ENCODE peak calls at places on chromosomes 3 and 15, in ten cellular contexts. D is mammary epithelial cell; T is CD4-positive, CD25-positive, alpha-beta regulatory T cell; P is astrocyte; H is psoas muscle; U is cardiac muscle cell; S is spleen; L is aorta; V is testis; J is ovary. C is an unnamed sample.
A peak's percentile ranks its signal among the peaks of the same experiment; 100 is the strongest.

GRCh38 chr3:133872781-133873180 is 22.9 kb downstream of the RAB6B start:
- DNase-seq in J (no peak), U (no peak), H (no peak), D (no peak), S (no peak), V (no peak), P (no peak), T (no peak), L (no peak), C (no peak)

GRCh38 chr3:47464603-47465002 is 11.1 kb downstream of the SCAP start:
- DNase-seq in J (no peak), D (peak; percentile 36), S (no peak), H (no peak), U (no peak), P (no peak), L (no peak), T (no peak), V (no peak), C (no peak)

GRCh38 chr3:12990306-12990705 is 82.9 kb downstream of the IQSEC1 start:
- DNase-seq in D (peak; percentile 34), J (no peak), S (peak; percentile 52), P (no peak), U (no peak), T (no peak), H (no peak), L (peak; percentile 24), V (no peak), C (peak; percentile 48)

GRCh38 chr3:44867421-44868111 is 5.9 kb downstream of the TMEM42 start:
- DNase-seq in T (no peak), P (no peak), L (no peak), S (no peak), D (no peak), U (no peak), H (no peak), J (no peak), V (no peak), C (no peak)

GRCh38 chr3:48119495-48120193 is 68.6 kb downstream of the CDC25A start:
- DNase-seq in U (no peak), T (no peak), H (peak; percentile 77), D (no peak), L (peak; percentile 75), P (no peak), S (no peak), V (peak; percentile 83), J (peak; percentile 85), C (no peak)

GRCh38 chr3:141913150-141913811 is 36.8 kb downstream of the ATP1B3 start:
- DNase-seq in D (peak; percentile 42), J (no peak), T (peak; percentile 68), L (no peak), U (peak; percentile 57), S (no peak), H (no peak), V (peak; percentile 34), P (peak; percentile 34), C (peak; percentile 71)

GRCh38 chr3:55571216-55571813 is 84.2 kb upstream of the WNT5A start:
- DNase-seq in L (no peak), D (peak; percentile 23), T (no peak), P (peak; percentile 66), S (no peak), V (no peak), U (no peak), J (no peak), H (no peak), C (no peak)

GRCh38 chr15:62940755-62941361 is 101.7 kb upstream of the TPM1 start:
- DNase-seq in H (peak; percentile 87), V (peak; percentile 78), D (peak; percentile 95), J (peak; percentile 70), T (no peak), L (peak; percentile 91), U (no peak), P (peak; percentile 97), S (no peak), C (peak; percentile 78)

GRCh38 chr3:146464005-146464595 is 5.3 kb downstream of the PLSCR2 start:
- DNase-seq in P (peak; percentile 41), J (no peak), D (peak; percentile 69), U (no peak), H (no peak), S (no peak), T (no peak), V (no peak), L (no peak), C (peak; percentile 76)

DNA sequence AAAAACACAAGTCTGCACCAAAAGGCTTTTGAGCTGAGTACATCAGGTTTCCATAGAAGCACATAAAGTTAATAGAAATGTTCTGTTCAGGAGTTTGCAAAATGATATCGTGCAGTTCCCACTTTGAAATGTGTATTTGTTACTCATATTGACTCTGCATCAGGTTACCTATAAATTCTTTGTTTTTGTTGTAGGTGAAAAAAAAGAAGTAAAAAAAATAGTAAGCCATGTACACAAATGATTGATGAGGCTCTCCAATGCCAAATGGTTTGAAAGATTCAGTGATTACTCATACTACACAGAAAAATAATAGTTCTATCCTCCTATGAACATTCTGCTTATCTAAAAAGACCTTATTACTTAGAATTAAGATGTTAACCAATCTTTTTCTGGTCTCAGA is 287.3 kb upstream of the MME start:
- DNase-seq in L (no peak), T (no peak), U (no peak), H (no peak), P (peak; percentile 14), V (no peak), J (no peak), S (no peak), D (no peak), C (peak; percentile 20)
- H3K4me1 ChIP-seq in L (peaks cover 6% of the 10 kb centered on the region), T (no peaks in the 10 kb centered on the region), U (peaks cover 19% of the 10 kb centered on the region), H (no peaks in the 10 kb centered on the region), P (peaks cover 13% of the 10 kb centered on the region), V (no peaks in the 10 kb centered on the region), J (no peaks in the 10 kb centered on the region), S (no peaks in the 10 kb centered on the region), D (peaks cover 15% of the 10 kb centered on the region), C (no peaks in the 10 kb centered on the region)

GRCh38 chr3:101852315-101852714 is 3.0 kb downstream of the NFKBIZ start:
- DNase-seq in L (no peak), T (no peak), D (no peak), U (no peak), P (no peak), V (no peak), J (no peak), H (no peak), S (no peak), C (no peak)
- H3K4me1 ChIP-seq in L (peaks cover 5% of the 10 kb centered on the region), T (peaks cover 30% of the 10 kb centered on the region), D (peaks cover 20% of the 10 kb centered on the region), U (peaks cover 14% of the 10 kb centered on the region), P (peaks cover 11% of the 10 kb centered on the region), V (no peaks in the 10 kb centered on the region), J (peaks cover 4% of the 10 kb centered on the region), H (no peaks in the 10 kb centered on the region), S (peaks cover 32% of the 10 kb centered on the region), C (peaks cover 23% of the 10 kb centered on the region)

GRCh38 chr15:33100314-33100713 is 94.2 kb downstream of the FMN1 start:
- DNase-seq in J (no peak), D (no peak), P (no peak), H (no peak), S (no peak), L (no peak), T (no peak), V (no peak), U (no peak), C (no peak)

GRCh38 chr15:33101036-33101435 is 93.5 kb downstream of the FMN1 start:
- DNase-seq in U (no peak), D (no peak), J (no peak), H (no peak), S (no peak), P (no peak), L (no peak), T (no peak), V (no peak), C (no peak)

GRCh38 chr15:33107950-33108349 is 86.6 kb downstream of the FMN1 start:
- DNase-seq in P (no peak), D (peak; percentile 42), J (no peak), U (no peak), H (no peak), T (no peak), S (no peak), L (no peak), V (no peak), C (peak; percentile 82)

GRCh38 chr15:33108518-33108917 is 86.0 kb downstream of the FMN1 start:
- DNase-seq in V (no peak), L (no peak), P (no peak), U (no peak), J (no peak), S (no peak), D (no peak), H (no peak), T (no peak), C (no peak)

GRCh38 chr15:33104276-33104675 is 90.2 kb downstream of the FMN1 start:
- DNase-seq in L (no peak), D (peak; percentile 81), T (peak; percentile 62), J (no peak), U (no peak), P (peak; percentile 81), S (no peak), V (no peak), H (no peak), C (peak; percentile 91)
- H3K4me1 ChIP-seq in L (no peaks in the 10 kb centered on the region), D (peaks cover 5% of the 10 kb centered on the region), T (peaks cover 14% of the 10 kb centered on the region), J (no peaks in the 10 kb centered on the region), U (peaks cover 24% of the 10 kb centered on the region), P (peaks cover 8% of the 10 kb centered on the region), S (no peaks in the 10 kb centered on the region), V (no peaks in the 10 kb centered on the region), H (no peaks in the 10 kb centered on the region), C (peaks cover 44% of the 10 kb centered on the region)

DNA sequence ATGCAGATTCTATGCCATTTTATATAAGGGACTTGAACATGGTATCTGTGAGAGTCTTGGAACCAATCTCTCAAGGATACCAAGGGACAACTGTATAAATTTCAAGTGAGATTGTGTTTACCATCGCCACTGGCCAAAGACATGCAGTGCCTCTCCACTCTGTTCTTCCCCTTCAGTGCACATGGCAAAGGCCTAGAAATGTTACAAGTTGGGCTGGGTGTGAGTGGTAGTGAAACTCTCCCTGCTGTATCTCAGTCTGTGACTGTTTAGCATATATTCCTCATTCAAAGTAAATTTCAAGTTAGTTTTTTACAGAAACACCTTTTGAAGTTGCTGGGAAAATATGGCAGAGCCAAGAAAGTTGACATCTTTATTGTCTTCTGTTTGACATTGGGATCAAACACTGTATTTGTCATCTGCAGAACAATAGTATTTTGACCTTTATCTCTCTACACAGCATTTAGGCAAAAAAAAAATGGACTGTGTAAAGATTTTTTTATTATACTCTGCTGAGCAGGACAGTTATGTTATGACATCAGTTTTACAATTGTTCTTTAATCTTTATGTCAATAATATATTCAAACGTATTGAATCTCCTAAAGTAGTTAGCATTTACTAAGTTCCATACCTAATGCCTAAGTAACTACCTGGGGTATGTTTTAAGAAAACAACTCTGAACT is 101.4 kb downstream of the CCNL1 start:
- DNase-seq in D (no peak), T (no peak), P (no peak), U (no peak), H (no peak), L (no peak), S (no peak), V (no peak), J (no peak), C (no peak)
- H3K4me1 ChIP-seq in D (no peaks in the 10 kb centered on the region), T (no peaks in the 10 kb centered on the region), P (no peaks in the 10 kb centered on the region), U (no peaks in the 10 kb centered on the region), H (no peaks in the 10 kb centered on the region), L (no peaks in the 10 kb centered on the region), S (no peaks in the 10 kb centered on the region), V (no peaks in the 10 kb centered on the region), J (no peaks in the 10 kb centered on the region), C (no peaks in the 10 kb centered on the region)

GRCh38 chr3:172134352-172134751 is 95.0 kb downstream of the FNDC3B start:
- DNase-seq in J (no peak), U (no peak), H (no peak), T (peak; percentile 20), D (no peak), S (no peak), V (no peak), L (no peak), P (no peak), C (no peak)
- H3K4me1 ChIP-seq in J (peaks cover 15% of the 10 kb centered on the region), U (peaks cover 20% of the 10 kb centered on the region), H (peaks cover 85% of the 10 kb centered on the region), T (peaks cover 55% of the 10 kb centered on the region), D (peaks cover 57% of the 10 kb centered on the region), S (peaks cover 53% of the 10 kb centered on the region), V (peaks cover 39% of the 10 kb centered on the region), L (peaks cover 8% of the 10 kb centered on the region), P (peaks cover 52% of the 10 kb centered on the region), C (peaks cover 87% of the 10 kb centered on the region)

C was measured in PC-3.